ENCODE peak calls at places on chromosome 1, in four cellular contexts. W, T, U and X are unnamed samples.
A peak's percentile ranks its signal among the peaks of the same experiment; 100 is the strongest.

GRCh38 chr1:21251773-21252471 is 38.3 kb downstream of the ECE1 start:
- DNase-seq in W (peak; percentile 74), T (peak; percentile 92), U (peak; percentile 92), X (peak; percentile 97)

GRCh38 chr1:202034149-202034682 is 23.8 kb downstream of the ELF3 start:
- DNase-seq in W (no peak), T (no peak), U (no peak), X (no peak)

GRCh38 chr1:97384294-97384952 is 536.4 kb downstream of the DPYD start:
- DNase-seq in W (peak; percentile 49), T (peak; percentile 82), U (peak; percentile 79), X (peak; percentile 70)

GRCh38 chr1:70628973-70629372 is 217.9 kb downstream of the CTH start:
- DNase-seq in W (no peak), T (no peak), U (no peak), X (no peak)

GRCh38 chr1:231828182-231828920 is 201.8 kb downstream of the DISC1 start:
- DNase-seq in W (peak; percentile 88), T (peak; percentile 97), U (peak; percentile 89), X (peak; percentile 96)

GRCh38 chr1:44084998-44085675 is 33.5 kb upstream of the KLF17 start:
- DNase-seq in W (peak; percentile 37), T (peak; percentile 87), U (peak; percentile 77), X (peak; percentile 82)

GRCh38 chr1:225923381-225923691 is 714 bp downstream of the PYCR2 start:
- DNase-seq in W (no peak), T (no peak), U (no peak), X (no peak)

GRCh38 chr1:109208847-109209463 is 4.8 kb upstream of the SARS1 start:
- DNase-seq in W (no peak), T (peak; percentile 65), U (peak; percentile 76), X (peak; percentile 57)

GRCh38 chr1:204621391-204621790 is 64.1 kb downstream of the LRRN2 start:
- DNase-seq in W (no peak), T (no peak), U (peak; percentile 57), X (no peak)

GRCh38 chr1:98201640-98202039 is 280.8 kb upstream of the DPYD start:
- DNase-seq in W (peak; percentile 53), T (peak; percentile 38), U (no peak), X (peak; percentile 62)

GRCh38 chr1:109776911-109777310 is 13.2 kb upstream of the EPS8L3 start:
- DNase-seq in W (peak; percentile 54), T (peak; percentile 82), U (peak; percentile 77), X (peak; percentile 87)

GRCh38 chr1:19640363-19641316 is 3.5 kb upstream of the NBL1 start:
- DNase-seq in W (no peak), T (no peak), U (peak; percentile 81), X (peak; percentile 95)
- TF ChIP-seq CTCF in W (no peak), T (no peak), U (peak; percentile 27), X (no peak)

DNA sequence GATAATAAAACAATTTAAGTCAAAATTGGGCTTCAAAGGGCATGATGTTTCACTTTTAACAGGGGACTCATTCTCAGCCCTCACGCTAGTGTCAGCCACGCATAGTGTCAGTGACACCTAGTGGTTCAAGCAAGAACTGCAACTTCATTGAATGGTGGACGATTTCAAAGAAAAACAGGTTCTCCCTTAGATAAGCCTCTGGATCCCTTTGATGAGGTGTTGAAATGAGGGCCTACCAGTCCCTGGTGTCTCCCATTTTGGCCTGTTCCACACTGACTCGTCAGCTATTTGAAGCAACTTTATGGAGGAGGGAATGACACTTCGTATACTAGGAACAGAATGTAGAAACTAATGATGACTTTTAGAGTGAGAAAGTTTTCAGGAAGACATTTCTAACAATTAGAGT is 56.2 kb downstream of the FCRL5 start:
- DNase-seq in W (no peak), T (peak; percentile 37), U (peak; percentile 50), X (peak; percentile 44)
- TF ChIP-seq CTCF in W (peak; percentile 88), T (peak; percentile 88), U (peak; percentile 92), X (peak; percentile 85)

GRCh38 chr1:169712309-169712631 is 850 bp upstream of the SELL start:
- DNase-seq in W (no peak), T (no peak), U (no peak), X (no peak)
- TF ChIP-seq CTCF in W (no peak), T (no peak), U (no peak), X (no peak)

GRCh38 chr1:112544011-112544688 is 35.4 kb downstream of the WNT2B start:
- DNase-seq in W (peak; percentile 63), T (peak; percentile 93), U (peak; percentile 91), X (peak; percentile 97)

GRCh38 chr1:112544753-112545152 is 36.0 kb downstream of the WNT2B start:
- DNase-seq in W (no peak), T (peak; percentile 76), U (peak; percentile 57), X (peak; percentile 94)

GRCh38 chr1:112546076-112546475 is 37.3 kb downstream of the WNT2B start:
- DNase-seq in W (no peak), T (no peak), U (no peak), X (peak; percentile 46)

GRCh38 chr1:112549590-112549989 is 40.8 kb downstream of the WNT2B start:
- DNase-seq in W (no peak), T (no peak), U (no peak), X (no peak)

GRCh38 chr1:112548540-112548939 is 39.8 kb downstream of the WNT2B start:
- DNase-seq in W (no peak), T (no peak), U (no peak), X (no peak)
- TF ChIP-seq CTCF in W (no peak), T (no peak), U (no peak), X (no peak)